ENCODE peak calls at places on chromosomes 2 and 18, in four cellular contexts. One of them, this sample, is unnamed.

GRCh38 chr2:74573747-74574562 is 19.4 kb downstream of the DOK1 start:
- DNase-seq in HepG2: no peak
- DNase-seq in K562: peak
- DNase-seq in GM12878: peak
- DNase-seq in this sample: no peak

GRCh38 chr18:21051615-21052014 is 60.0 kb downstream of the ROCK1 start:
- DNase-seq in HepG2: no peak
- DNase-seq in K562: no peak
- DNase-seq in GM12878: no peak
- DNase-seq in this sample: no peak

GRCh38 chr18:21191596-21192307 is 50.3 kb upstream of the GREB1L start:
- DNase-seq in HepG2: peak
- DNase-seq in K562: peak
- DNase-seq in GM12878: no peak
- DNase-seq in this sample: peak

GRCh38 chr2:12488365-12488972 is 228.3 kb upstream of the TRIB2 start:
- DNase-seq in HepG2: no peak
- DNase-seq in K562: no peak
- DNase-seq in GM12878: no peak
- DNase-seq in this sample: no peak

GRCh38 chr18:55863876-55864275 is 275.9 kb upstream of the TCF4 start:
- DNase-seq in HepG2: no peak
- DNase-seq in K562: no peak
- DNase-seq in GM12878: no peak
- DNase-seq in this sample: no peak

GRCh38 chr2:221377061-221377460 is 195.0 kb downstream of the EPHA4 start:
- DNase-seq in HepG2: no peak
- DNase-seq in K562: no peak
- DNase-seq in GM12878: no peak
- DNase-seq in this sample: no peak

GRCh38 chr2:55995206-55995605 is 71.6 kb upstream of the EFEMP1 start:
- DNase-seq in HepG2: no peak
- DNase-seq in K562: no peak
- DNase-seq in GM12878: no peak
- DNase-seq in this sample: no peak

GRCh38 chr18:10290244-10291240 is 163.9 kb upstream of the APCDD1 start:
- DNase-seq in HepG2: no peak
- DNase-seq in K562: no peak
- DNase-seq in GM12878: no peak
- DNase-seq in this sample: no peak

GRCh38 chr2:120590841-120591240 is 144.8 kb upstream of the GLI2 start:
- DNase-seq in HepG2: no peak
- DNase-seq in K562: no peak
- DNase-seq in GM12878: no peak
- DNase-seq in this sample: no peak

GRCh38 chr2:120589782-120590608 is 145.7 kb upstream of the GLI2 start:
- DNase-seq in HepG2: peak
- DNase-seq in K562: no peak
- DNase-seq in GM12878: no peak
- DNase-seq in this sample: no peak

GRCh38 chr2:120593921-120594686 is 141.6 kb upstream of the GLI2 start:
- DNase-seq in HepG2: no peak
- DNase-seq in K562: no peak
- DNase-seq in GM12878: no peak
- DNase-seq in this sample: no peak

GRCh38 chr2:120591572-120591971 is 144.1 kb upstream of the GLI2 start:
- DNase-seq in HepG2: no peak
- DNase-seq in K562: no peak
- DNase-seq in GM12878: no peak
- DNase-seq in this sample: no peak

DNA sequence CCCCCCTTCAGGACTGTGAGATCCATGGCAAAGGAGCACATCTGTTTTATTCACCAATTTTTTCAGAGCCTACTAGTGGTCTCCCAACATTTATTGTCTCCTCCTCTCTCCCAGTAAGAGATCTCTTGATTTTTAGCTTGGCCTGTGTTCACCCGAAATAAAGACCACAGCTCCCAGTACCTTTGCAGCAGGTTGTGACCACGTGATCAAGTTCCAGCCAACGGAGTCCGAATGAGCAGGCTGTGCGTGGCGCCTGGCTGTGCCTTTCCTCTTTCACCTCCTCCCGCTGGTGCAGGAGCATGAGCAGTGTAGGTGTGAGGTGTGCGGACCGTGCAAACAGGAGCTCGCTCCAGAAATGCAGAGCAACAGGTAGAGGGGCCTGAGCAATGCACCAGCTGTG is 143.6 kb upstream of the GLI2 start:
- DNase-seq in HepG2: no peak
- DNase-seq in K562: no peak
- DNase-seq in GM12878: no peak
- DNase-seq in this sample: no peak
- TF ChIP-seq ATF3 in HepG2: no peak
- TF ChIP-seq ATF3 in K562: no peak
- TF ChIP-seq ATF3 in GM12878: no peak
- TF ChIP-seq ATF3 in this sample: no peak

GRCh38 chr18:46950064-46950656 is 32.8 kb downstream of the KATNAL2 start:
- DNase-seq in HepG2: peak
- DNase-seq in K562: peak
- DNase-seq in GM12878: no peak
- DNase-seq in this sample: no peak

GRCh38 chr18:46942646-46943045 is 25.2 kb downstream of the KATNAL2 start:
- DNase-seq in HepG2: no peak
- DNase-seq in K562: no peak
- DNase-seq in GM12878: no peak
- DNase-seq in this sample: no peak

GRCh38 chr18:46946656-46947282 is 29.4 kb downstream of the KATNAL2 start:
- DNase-seq in HepG2: no peak
- DNase-seq in K562: peak
- DNase-seq in GM12878: no peak
- DNase-seq in this sample: peak
- TF ChIP-seq ETV6 in HepG2: no peak
- TF ChIP-seq ETV6 in K562: no peak
- TF ChIP-seq ETV6 in GM12878: no peak
- TF ChIP-seq ETV6 in this sample: no peak

GRCh38 chr2:21928292-21928691 is 804.5 kb downstream of the TDRD15 start:
- DNase-seq in HepG2: no peak
- DNase-seq in K562: no peak
- DNase-seq in GM12878: no peak
- DNase-seq in this sample: no peak

GRCh38 chr2:21930224-21930623 is 806.5 kb downstream of the TDRD15 start:
- DNase-seq in HepG2: no peak
- DNase-seq in K562: no peak
- DNase-seq in GM12878: no peak
- DNase-seq in this sample: no peak

GRCh38 chr2:21920721-21921120 is 797.0 kb downstream of the TDRD15 start:
- DNase-seq in HepG2: no peak
- DNase-seq in K562: no peak
- DNase-seq in GM12878: no peak
- DNase-seq in this sample: no peak

DNA sequence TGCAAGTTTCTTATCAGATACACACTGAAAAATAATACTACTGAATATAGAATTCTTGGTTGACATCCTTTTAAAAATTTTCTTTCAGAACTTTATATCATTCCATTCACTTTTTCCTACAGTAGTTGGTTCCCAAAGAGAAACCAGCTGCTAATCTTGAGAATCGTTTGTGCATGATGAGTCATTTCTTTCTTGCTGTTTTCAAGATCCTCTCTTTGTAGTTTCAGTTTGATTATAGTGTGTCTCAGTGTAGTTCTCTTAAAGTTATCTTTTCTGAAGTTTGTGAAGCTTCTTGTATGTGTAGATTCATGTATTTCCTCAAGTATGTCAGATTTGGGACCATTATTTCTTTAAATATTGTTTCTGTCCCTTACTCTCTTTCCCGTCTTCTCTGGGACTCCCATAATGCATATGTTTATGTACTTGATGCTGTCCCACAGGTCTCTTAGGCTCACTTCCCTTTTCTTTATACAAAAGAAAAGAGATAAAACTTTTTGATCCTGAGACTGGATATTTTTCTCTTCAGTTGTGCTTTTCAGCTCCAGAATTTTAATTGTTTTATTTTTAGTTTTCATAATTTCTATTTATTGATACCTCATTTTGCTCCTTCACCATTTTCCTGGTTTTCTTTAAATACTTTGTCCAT is 801.0 kb downstream of the TDRD15 start:
- DNase-seq in HepG2: no peak
- DNase-seq in K562: no peak
- DNase-seq in GM12878: peak
- DNase-seq in this sample: no peak
- TF ChIP-seq NR2C2 in HepG2: no peak
- TF ChIP-seq NR2C2 in K562: no peak
- TF ChIP-seq NR2C2 in GM12878: no peak
- TF ChIP-seq NR2C2 in this sample: no peak

GRCh38 chr2:133986076-133986837 is 267.6 kb upstream of the MGAT5 start:
- DNase-seq in HepG2: no peak
- DNase-seq in K562: peak
- DNase-seq in GM12878: no peak
- DNase-seq in this sample: no peak
- TF ChIP-seq ATF3 in HepG2: no peak
- TF ChIP-seq ATF3 in K562: peak
- TF ChIP-seq ATF3 in GM12878: no peak
- TF ChIP-seq ATF3 in this sample: no peak

DNA sequence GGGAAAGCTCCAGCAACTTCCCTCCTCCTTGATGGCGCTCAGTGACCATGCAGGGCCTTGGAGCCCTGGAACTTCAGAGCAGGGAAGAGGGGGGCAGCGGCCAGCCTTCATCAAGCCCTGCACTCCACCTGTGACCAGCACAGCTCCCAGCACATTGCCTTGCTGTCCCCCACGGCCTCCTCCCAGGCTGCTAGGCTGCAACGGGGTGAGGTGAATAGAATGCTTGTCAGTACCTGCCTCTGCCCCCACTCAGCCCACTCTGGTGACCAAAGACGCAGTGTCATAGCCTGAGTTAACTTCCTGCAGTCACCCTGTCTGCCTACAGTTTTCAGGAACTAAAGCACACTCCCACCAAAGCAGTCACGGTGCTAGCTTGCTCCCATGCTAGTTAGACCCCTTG is 72.1 kb downstream of the STPG4 start:
- DNase-seq in HepG2: no peak
- DNase-seq in K562: no peak
- DNase-seq in GM12878: no peak
- DNase-seq in this sample: no peak
- TF ChIP-seq ETV6 in HepG2: no peak
- TF ChIP-seq ETV6 in K562: no peak
- TF ChIP-seq ETV6 in GM12878: no peak
- TF ChIP-seq ETV6 in this sample: no peak

GRCh38 chr18:7600036-7600435 is 32.9 kb downstream of the PTPRM start:
- DNase-seq in HepG2: no peak
- DNase-seq in K562: no peak
- DNase-seq in GM12878: no peak
- DNase-seq in this sample: no peak

GRCh38 chr18:7603259-7604000 is 36.3 kb downstream of the PTPRM start:
- DNase-seq in HepG2: no peak
- DNase-seq in K562: no peak
- DNase-seq in GM12878: no peak
- DNase-seq in this sample: no peak

GRCh38 chr18:7601936-7602335 is 34.8 kb downstream of the PTPRM start:
- DNase-seq in HepG2: no peak
- DNase-seq in K562: no peak
- DNase-seq in GM12878: no peak
- DNase-seq in this sample: no peak

GRCh38 chr18:7600528-7601248 is 33.6 kb downstream of the PTPRM start:
- DNase-seq in HepG2: no peak
- DNase-seq in K562: no peak
- DNase-seq in GM12878: no peak
- DNase-seq in this sample: no peak

DNA sequence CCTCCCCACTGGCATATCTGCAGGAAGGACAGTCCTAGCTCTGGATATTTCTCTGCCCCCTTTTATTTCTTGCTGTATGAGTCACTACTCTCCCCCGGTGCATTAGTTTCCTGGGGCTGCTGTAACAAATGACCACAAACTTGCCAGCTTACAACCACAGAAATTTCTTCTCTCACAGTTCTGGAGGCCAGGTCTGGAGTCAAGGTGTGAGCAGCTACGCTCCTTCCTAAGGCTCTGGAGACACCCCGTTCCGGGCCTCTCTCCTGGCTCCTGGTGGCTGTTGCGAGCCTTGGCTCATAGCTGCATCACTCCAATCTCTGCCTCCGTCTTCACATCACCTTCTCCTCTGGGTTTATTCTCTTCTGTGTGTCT is 34.1 kb downstream of the PTPRM start:
- DNase-seq in HepG2: no peak
- DNase-seq in K562: no peak
- DNase-seq in GM12878: no peak
- DNase-seq in this sample: peak
- TF ChIP-seq NR2C2 in HepG2: no peak
- TF ChIP-seq NR2C2 in K562: no peak
- TF ChIP-seq NR2C2 in GM12878: no peak
- TF ChIP-seq NR2C2 in this sample: no peak

GRCh38 chr2:133774675-133775005 is 206.4 kb upstream of the NCKAP5 start:
- DNase-seq in HepG2: no peak
- DNase-seq in K562: no peak
- DNase-seq in GM12878: no peak
- DNase-seq in this sample: no peak
- TF ChIP-seq ATF3 in HepG2: no peak
- TF ChIP-seq ATF3 in K562: no peak
- TF ChIP-seq ATF3 in GM12878: no peak
- TF ChIP-seq ATF3 in this sample: no peak

DNA sequence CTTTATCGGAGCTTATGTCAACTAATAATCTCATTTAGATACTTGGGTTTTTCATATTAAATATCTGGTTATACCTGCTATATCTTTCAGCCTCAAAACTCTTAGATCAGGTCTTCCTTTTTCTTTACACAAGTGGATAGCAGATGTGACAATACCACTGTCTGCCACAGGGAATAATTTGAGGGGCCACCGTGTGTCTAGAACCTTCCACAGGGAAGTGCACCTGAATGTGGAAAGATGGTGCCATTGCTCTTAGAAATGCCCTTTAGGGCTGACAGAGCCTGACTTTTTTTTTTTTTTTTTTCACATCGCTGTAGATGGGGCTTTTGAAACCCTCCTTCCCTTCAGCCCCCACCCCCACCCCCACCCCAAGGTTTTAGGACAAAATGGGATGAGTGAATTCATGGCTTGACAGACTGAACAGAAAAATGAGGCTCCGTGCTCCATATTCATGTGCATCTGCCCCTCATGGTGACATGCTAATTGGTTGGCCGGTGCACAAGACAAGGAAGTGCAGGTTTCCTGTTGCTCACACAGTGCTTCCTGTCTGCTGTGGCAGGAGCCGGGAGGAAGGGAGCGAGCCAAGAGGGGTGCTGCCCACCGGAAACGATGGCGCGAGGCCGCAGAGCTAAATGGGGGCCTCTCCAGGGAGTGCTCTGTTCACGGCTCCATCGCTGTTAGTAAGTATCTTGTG is 246.0 kb downstream of the LDLRAD4 start:
- DNase-seq in HepG2: no peak
- DNase-seq in K562: no peak
- DNase-seq in GM12878: peak
- DNase-seq in this sample: no peak
- TF ChIP-seq ETV6 in HepG2: no peak
- TF ChIP-seq ETV6 in K562: no peak
- TF ChIP-seq ETV6 in GM12878: peak
- TF ChIP-seq ETV6 in this sample: no peak

This sample was measured in WTC11.